ENCODE peak calls at places on chromosomes 12 and 14, in ten cellular contexts. One of them, this sample, is unnamed.

GRCh38 chr14:97723321-97723720 is 926.1 kb downstream of the VRK1 start:
- DNase-seq in HL-60: no peak
- DNase-seq in dorsolateral prefrontal cortex: no peak
- DNase-seq in neural progenitor cell: no peak
- DNase-seq in CD4-positive, alpha-beta T cell: no peak
- DNase-seq in OCI-LY7: no peak
- DNase-seq in suprapubic skin: no peak
- DNase-seq in WTC11: no peak
- DNase-seq in GM13976: no peak
- DNase-seq in mucosa of descending colon: no peak
- DNase-seq in this sample: no peak

GRCh38 chr14:80762829-80763228 is 178.7 kb downstream of the CEP128 start:
- DNase-seq in HL-60: no peak
- DNase-seq in dorsolateral prefrontal cortex: no peak
- DNase-seq in neural progenitor cell: no peak
- DNase-seq in CD4-positive, alpha-beta T cell: no peak
- DNase-seq in OCI-LY7: no peak
- DNase-seq in suprapubic skin: no peak
- DNase-seq in WTC11: no peak
- DNase-seq in GM13976: no peak
- DNase-seq in mucosa of descending colon: no peak
- DNase-seq in this sample: no peak

GRCh38 chr12:116358850-116359761 is 81.6 kb upstream of the MED13L start:
- DNase-seq in HL-60: peak
- DNase-seq in dorsolateral prefrontal cortex: peak
- DNase-seq in neural progenitor cell: peak
- DNase-seq in CD4-positive, alpha-beta T cell: peak
- DNase-seq in OCI-LY7: peak
- DNase-seq in suprapubic skin: peak
- DNase-seq in WTC11: peak
- DNase-seq in GM13976: peak
- DNase-seq in mucosa of descending colon: peak
- DNase-seq in this sample: peak

GRCh38 chr14:99675951-99676350 is 8.1 kb upstream of the CYP46A1 start:
- DNase-seq in HL-60: no peak
- DNase-seq in dorsolateral prefrontal cortex: no peak
- DNase-seq in neural progenitor cell: no peak
- DNase-seq in CD4-positive, alpha-beta T cell: no peak
- DNase-seq in OCI-LY7: no peak
- DNase-seq in suprapubic skin: no peak
- DNase-seq in WTC11: no peak
- DNase-seq in GM13976: no peak
- DNase-seq in mucosa of descending colon: no peak
- DNase-seq in this sample: no peak

GRCh38 chr14:26841920-26842741 is 244.3 kb upstream of the NOVA1 start:
- DNase-seq in HL-60: no peak
- DNase-seq in dorsolateral prefrontal cortex: no peak
- DNase-seq in neural progenitor cell: no peak
- DNase-seq in CD4-positive, alpha-beta T cell: no peak
- DNase-seq in OCI-LY7: no peak
- DNase-seq in suprapubic skin: peak
- DNase-seq in WTC11: no peak
- DNase-seq in GM13976: no peak
- DNase-seq in mucosa of descending colon: peak
- DNase-seq in this sample: no peak

GRCh38 chr12:132886529-132887477 is 602 bp downstream of the CHFR start:
- DNase-seq in HL-60: peak
- DNase-seq in dorsolateral prefrontal cortex: no peak
- DNase-seq in neural progenitor cell: no peak
- DNase-seq in CD4-positive, alpha-beta T cell: peak
- DNase-seq in OCI-LY7: no peak
- DNase-seq in suprapubic skin: peak
- DNase-seq in WTC11: peak
- DNase-seq in GM13976: peak
- DNase-seq in mucosa of descending colon: peak
- DNase-seq in this sample: no peak

GRCh38 chr14:95319312-95320075 is at the start of gene CLMN:
- DNase-seq in HL-60: peak
- DNase-seq in dorsolateral prefrontal cortex: no peak
- DNase-seq in neural progenitor cell: peak
- DNase-seq in CD4-positive, alpha-beta T cell: peak
- DNase-seq in OCI-LY7: peak
- DNase-seq in suprapubic skin: peak
- DNase-seq in WTC11: peak
- DNase-seq in GM13976: peak
- DNase-seq in mucosa of descending colon: peak
- DNase-seq in this sample: peak

GRCh38 chr12:101924647-101925046 is 47.3 kb downstream of the DRAM1 start:
- DNase-seq in HL-60: peak
- DNase-seq in dorsolateral prefrontal cortex: no peak
- DNase-seq in neural progenitor cell: no peak
- DNase-seq in CD4-positive, alpha-beta T cell: no peak
- DNase-seq in OCI-LY7: no peak
- DNase-seq in suprapubic skin: no peak
- DNase-seq in WTC11: no peak
- DNase-seq in GM13976: no peak
- DNase-seq in mucosa of descending colon: no peak
- DNase-seq in this sample: no peak

GRCh38 chr14:77040059-77040308 is 11.5 kb upstream of the IRF2BPL start:
- DNase-seq in HL-60: no peak
- DNase-seq in dorsolateral prefrontal cortex: no peak
- DNase-seq in neural progenitor cell: no peak
- DNase-seq in CD4-positive, alpha-beta T cell: no peak
- DNase-seq in OCI-LY7: no peak
- DNase-seq in suprapubic skin: no peak
- DNase-seq in WTC11: no peak
- DNase-seq in GM13976: no peak
- DNase-seq in mucosa of descending colon: no peak
- DNase-seq in this sample: peak

GRCh38 chr14:77037886-77038511 is 9.5 kb upstream of the IRF2BPL start:
- DNase-seq in HL-60: no peak
- DNase-seq in dorsolateral prefrontal cortex: no peak
- DNase-seq in neural progenitor cell: no peak
- DNase-seq in CD4-positive, alpha-beta T cell: peak
- DNase-seq in OCI-LY7: no peak
- DNase-seq in suprapubic skin: no peak
- DNase-seq in WTC11: no peak
- DNase-seq in GM13976: no peak
- DNase-seq in mucosa of descending colon: no peak
- DNase-seq in this sample: no peak

GRCh38 chr14:77040995-77041744 is 12.7 kb upstream of the IRF2BPL start:
- DNase-seq in HL-60: no peak
- DNase-seq in dorsolateral prefrontal cortex: no peak
- DNase-seq in neural progenitor cell: no peak
- DNase-seq in CD4-positive, alpha-beta T cell: no peak
- DNase-seq in OCI-LY7: no peak
- DNase-seq in suprapubic skin: no peak
- DNase-seq in WTC11: no peak
- DNase-seq in GM13976: no peak
- DNase-seq in mucosa of descending colon: no peak
- DNase-seq in this sample: no peak

GRCh38 chr14:77040309-77040994 is 11.9 kb upstream of the IRF2BPL start:
- DNase-seq in HL-60: peak
- DNase-seq in dorsolateral prefrontal cortex: peak
- DNase-seq in neural progenitor cell: peak
- DNase-seq in CD4-positive, alpha-beta T cell: peak
- DNase-seq in OCI-LY7: peak
- DNase-seq in suprapubic skin: peak
- DNase-seq in WTC11: peak
- DNase-seq in GM13976: peak
- DNase-seq in mucosa of descending colon: peak
- DNase-seq in this sample: no peak

DNA sequence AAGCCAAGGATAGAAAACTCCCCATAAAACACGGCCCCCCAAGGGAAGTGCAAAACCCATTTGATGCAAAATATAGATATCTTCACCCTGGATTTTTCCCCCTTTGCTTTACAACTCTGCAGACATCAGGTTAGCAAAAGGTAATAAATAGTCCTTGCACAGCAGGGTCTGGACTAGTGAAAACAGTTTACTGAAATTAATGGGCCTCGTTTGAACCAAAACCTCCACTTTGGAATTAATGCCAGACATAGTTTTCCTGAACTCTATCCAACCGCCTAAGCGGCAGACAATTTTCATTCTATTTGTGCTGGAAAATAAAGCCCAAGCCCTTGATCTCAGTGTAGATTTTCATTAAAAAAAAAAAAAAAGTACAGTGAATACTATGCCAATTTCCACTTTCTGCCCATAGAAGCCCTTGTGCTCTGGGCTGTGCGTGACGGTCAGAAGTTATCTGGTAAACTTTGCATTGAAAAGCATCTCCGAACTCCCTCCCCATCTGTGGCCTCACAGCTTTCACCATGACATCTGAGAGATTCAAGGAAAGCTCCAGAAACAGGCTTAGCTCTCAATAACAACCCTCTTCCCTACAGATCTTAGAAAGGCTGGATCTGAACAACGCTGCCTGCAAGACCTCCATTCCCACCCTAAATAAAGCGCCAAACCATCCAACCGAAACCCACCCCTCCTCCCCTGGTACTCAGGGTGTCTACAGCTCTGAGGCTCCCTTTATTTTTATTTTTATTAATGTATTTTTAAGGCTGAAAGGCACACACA is 11.0 kb upstream of the IRF2BPL start:
- DNase-seq in HL-60: no peak
- DNase-seq in dorsolateral prefrontal cortex: no peak
- DNase-seq in neural progenitor cell: no peak
- DNase-seq in CD4-positive, alpha-beta T cell: no peak
- DNase-seq in OCI-LY7: peak
- DNase-seq in suprapubic skin: no peak
- DNase-seq in WTC11: no peak
- DNase-seq in GM13976: no peak
- DNase-seq in mucosa of descending colon: no peak
- DNase-seq in this sample: no peak
- TF ChIP-seq CTCF in HL-60: no peak
- TF ChIP-seq CTCF in dorsolateral prefrontal cortex: no peak
- TF ChIP-seq CTCF in neural progenitor cell: no peak
- TF ChIP-seq CTCF in CD4-positive, alpha-beta T cell: no peak
- TF ChIP-seq CTCF in OCI-LY7: no peak
- TF ChIP-seq CTCF in suprapubic skin: no peak
- TF ChIP-seq CTCF in WTC11: no peak
- TF ChIP-seq CTCF in GM13976: no peak
- TF ChIP-seq CTCF in mucosa of descending colon: no peak
- TF ChIP-seq CTCF in this sample: no peak

GRCh38 chr12:122135437-122136031 is 38.5 kb downstream of the IL31 start:
- DNase-seq in HL-60: no peak
- DNase-seq in dorsolateral prefrontal cortex: no peak
- DNase-seq in neural progenitor cell: no peak
- DNase-seq in CD4-positive, alpha-beta T cell: no peak
- DNase-seq in OCI-LY7: no peak
- DNase-seq in suprapubic skin: no peak
- DNase-seq in WTC11: no peak
- DNase-seq in GM13976: no peak
- DNase-seq in mucosa of descending colon: no peak
- DNase-seq in this sample: no peak

GRCh38 chr12:122138181-122138580 is 35.8 kb downstream of the IL31 start:
- DNase-seq in HL-60: no peak
- DNase-seq in dorsolateral prefrontal cortex: no peak
- DNase-seq in neural progenitor cell: no peak
- DNase-seq in CD4-positive, alpha-beta T cell: no peak
- DNase-seq in OCI-LY7: no peak
- DNase-seq in suprapubic skin: no peak
- DNase-seq in WTC11: no peak
- DNase-seq in GM13976: no peak
- DNase-seq in mucosa of descending colon: no peak
- DNase-seq in this sample: no peak

GRCh38 chr12:122138616-122139015 is 35.4 kb downstream of the IL31 start:
- DNase-seq in HL-60: no peak
- DNase-seq in dorsolateral prefrontal cortex: no peak
- DNase-seq in neural progenitor cell: no peak
- DNase-seq in CD4-positive, alpha-beta T cell: no peak
- DNase-seq in OCI-LY7: no peak
- DNase-seq in suprapubic skin: no peak
- DNase-seq in WTC11: no peak
- DNase-seq in GM13976: no peak
- DNase-seq in mucosa of descending colon: no peak
- DNase-seq in this sample: no peak

GRCh38 chr12:122137681-122138080 is 36.3 kb downstream of the IL31 start:
- DNase-seq in HL-60: no peak
- DNase-seq in dorsolateral prefrontal cortex: no peak
- DNase-seq in neural progenitor cell: peak
- DNase-seq in CD4-positive, alpha-beta T cell: no peak
- DNase-seq in OCI-LY7: no peak
- DNase-seq in suprapubic skin: no peak
- DNase-seq in WTC11: peak
- DNase-seq in GM13976: no peak
- DNase-seq in mucosa of descending colon: peak
- DNase-seq in this sample: no peak

DNA sequence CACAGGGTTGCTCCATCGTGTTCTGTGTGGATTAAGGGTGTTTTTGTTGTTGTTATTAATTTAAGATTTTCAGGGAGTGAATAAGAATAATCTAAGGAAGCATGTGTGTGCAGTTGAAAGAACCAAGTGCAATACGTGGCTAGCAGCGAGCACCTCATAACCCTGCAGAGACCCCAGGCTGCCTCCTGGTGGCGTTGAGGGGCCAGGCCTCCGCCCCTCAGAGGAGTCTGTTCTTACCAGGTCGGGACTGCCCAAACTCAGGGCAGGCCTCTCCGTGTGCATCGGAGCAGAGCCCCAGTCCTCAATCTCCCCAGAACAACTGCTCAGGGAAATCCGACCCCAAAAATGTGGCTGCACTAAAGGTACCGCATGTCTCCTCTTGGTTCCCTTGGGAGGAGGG is 36.8 kb downstream of the IL31 start:
- DNase-seq in HL-60: no peak
- DNase-seq in dorsolateral prefrontal cortex: no peak
- DNase-seq in neural progenitor cell: peak
- DNase-seq in CD4-positive, alpha-beta T cell: no peak
- DNase-seq in OCI-LY7: no peak
- DNase-seq in suprapubic skin: no peak
- DNase-seq in WTC11: peak
- DNase-seq in GM13976: no peak
- DNase-seq in mucosa of descending colon: no peak
- DNase-seq in this sample: no peak
- TF ChIP-seq CTCF in HL-60: no peak
- TF ChIP-seq CTCF in dorsolateral prefrontal cortex: no peak
- TF ChIP-seq CTCF in neural progenitor cell: peak
- TF ChIP-seq CTCF in CD4-positive, alpha-beta T cell: no peak
- TF ChIP-seq CTCF in OCI-LY7: peak
- TF ChIP-seq CTCF in suprapubic skin: no peak
- TF ChIP-seq CTCF in WTC11: peak
- TF ChIP-seq CTCF in GM13976: no peak
- TF ChIP-seq CTCF in mucosa of descending colon: no peak
- TF ChIP-seq CTCF in this sample: no peak

GRCh38 chr12:6354539-6355393 is 12.9 kb upstream of the TNFRSF1A start:
- DNase-seq in HL-60: no peak
- DNase-seq in dorsolateral prefrontal cortex: no peak
- DNase-seq in neural progenitor cell: no peak
- DNase-seq in CD4-positive, alpha-beta T cell: no peak
- DNase-seq in OCI-LY7: no peak
- DNase-seq in suprapubic skin: no peak
- DNase-seq in WTC11: no peak
- DNase-seq in GM13976: no peak
- DNase-seq in mucosa of descending colon: peak
- DNase-seq in this sample: no peak

GRCh38 chr12:6358886-6359285 is 16.5 kb downstream of the SCNN1A start:
- DNase-seq in HL-60: peak
- DNase-seq in dorsolateral prefrontal cortex: no peak
- DNase-seq in neural progenitor cell: no peak
- DNase-seq in CD4-positive, alpha-beta T cell: no peak
- DNase-seq in OCI-LY7: no peak
- DNase-seq in suprapubic skin: no peak
- DNase-seq in WTC11: no peak
- DNase-seq in GM13976: no peak
- DNase-seq in mucosa of descending colon: no peak
- DNase-seq in this sample: no peak

GRCh38 chr12:6352198-6353173 is 10.6 kb upstream of the TNFRSF1A start:
- DNase-seq in HL-60: no peak
- DNase-seq in dorsolateral prefrontal cortex: no peak
- DNase-seq in neural progenitor cell: no peak
- DNase-seq in CD4-positive, alpha-beta T cell: no peak
- DNase-seq in OCI-LY7: peak
- DNase-seq in suprapubic skin: no peak
- DNase-seq in WTC11: no peak
- DNase-seq in GM13976: no peak
- DNase-seq in mucosa of descending colon: no peak
- DNase-seq in this sample: no peak

GRCh38 chr12:6356374-6356820 is 14.5 kb upstream of the TNFRSF1A start:
- DNase-seq in HL-60: no peak
- DNase-seq in dorsolateral prefrontal cortex: no peak
- DNase-seq in neural progenitor cell: no peak
- DNase-seq in CD4-positive, alpha-beta T cell: no peak
- DNase-seq in OCI-LY7: peak
- DNase-seq in suprapubic skin: no peak
- DNase-seq in WTC11: no peak
- DNase-seq in GM13976: no peak
- DNase-seq in mucosa of descending colon: no peak
- DNase-seq in this sample: no peak

GRCh38 chr12:6355491-6356373 is 13.9 kb upstream of the TNFRSF1A start:
- DNase-seq in HL-60: peak
- DNase-seq in dorsolateral prefrontal cortex: no peak
- DNase-seq in neural progenitor cell: no peak
- DNase-seq in CD4-positive, alpha-beta T cell: no peak
- DNase-seq in OCI-LY7: peak
- DNase-seq in suprapubic skin: no peak
- DNase-seq in WTC11: peak
- DNase-seq in GM13976: no peak
- DNase-seq in mucosa of descending colon: peak
- DNase-seq in this sample: no peak
- TF ChIP-seq CTCF in HL-60: no peak
- TF ChIP-seq CTCF in dorsolateral prefrontal cortex: no peak
- TF ChIP-seq CTCF in neural progenitor cell: no peak
- TF ChIP-seq CTCF in CD4-positive, alpha-beta T cell: no peak
- TF ChIP-seq CTCF in OCI-LY7: peak
- TF ChIP-seq CTCF in suprapubic skin: no peak
- TF ChIP-seq CTCF in WTC11: no peak
- TF ChIP-seq CTCF in GM13976: no peak
- TF ChIP-seq CTCF in mucosa of descending colon: no peak
- TF ChIP-seq CTCF in this sample: no peak

GRCh38 chr12:14418526-14418925 is 53.0 kb downstream of the ATF7IP start:
- DNase-seq in HL-60: no peak
- DNase-seq in dorsolateral prefrontal cortex: no peak
- DNase-seq in neural progenitor cell: no peak
- DNase-seq in CD4-positive, alpha-beta T cell: no peak
- DNase-seq in OCI-LY7: no peak
- DNase-seq in suprapubic skin: no peak
- DNase-seq in WTC11: no peak
- DNase-seq in GM13976: no peak
- DNase-seq in mucosa of descending colon: peak
- DNase-seq in this sample: no peak
- TF ChIP-seq CTCF in HL-60: no peak
- TF ChIP-seq CTCF in dorsolateral prefrontal cortex: peak
- TF ChIP-seq CTCF in neural progenitor cell: peak
- TF ChIP-seq CTCF in CD4-positive, alpha-beta T cell: peak
- TF ChIP-seq CTCF in OCI-LY7: peak
- TF ChIP-seq CTCF in suprapubic skin: peak
- TF ChIP-seq CTCF in WTC11: no peak
- TF ChIP-seq CTCF in GM13976: no peak
- TF ChIP-seq CTCF in mucosa of descending colon: no peak
- TF ChIP-seq CTCF in this sample: no peak

This sample was measured in GM20000.